ENCODE peak calls at places on chromosomes 13 and 19, in five cellular contexts. H, D, U, E and N are unnamed samples. For H3K36me3 and H3K4me1, the result is how much of the 10 kb centered on the place peaks cover.

GRCh38 chr13:31538067-31539042 is 201.0 kb upstream of the RXFP2 start:
- DNase-seq in U (no peak), D (peak), E (no peak), H (peak), N (no peak)

GRCh38 chr13:24618219-24618955 is 61.8 kb upstream of the ATP12A start:
- DNase-seq in E (no peak), H (no peak), D (peak), U (no peak), N (peak)

GRCh38 chr19:55467236-55468053 is 2.9 kb upstream of the C19orf85 start:
- DNase-seq in D (peak), H (peak), E (peak), U (peak), N (peak)

GRCh38 chr19:50772408-50773311 is 2.4 kb downstream of the GPR32 start:
- DNase-seq in D (no peak), U (no peak), E (no peak), H (no peak), N (no peak)

GRCh38 chr13:60013166-60013565 is 150.6 kb downstream of the DIAPH3 start:
- DNase-seq in E (no peak), H (no peak), U (no peak), D (no peak), N (no peak)

GRCh38 chr19:35025969-35026368 is 4.3 kb upstream of the SCN1B start:
- DNase-seq in D (no peak), H (no peak), U (no peak), E (no peak), N (no peak)

GRCh38 chr13:40968416-40969000 is 50.6 kb downstream of the ELF1 start:
- DNase-seq in U (no peak), H (no peak), D (no peak), E (no peak), N (no peak)

GRCh38 chr13:68304287-68304893 is 1074.3 kb upstream of the PCDH9 start:
- DNase-seq in H (no peak), U (no peak), E (no peak), D (no peak), N (no peak)

GRCh38 chr13:30138511-30138910 is 168.8 kb downstream of the KATNAL1 start:
- DNase-seq in H (no peak), D (no peak), E (no peak), U (no peak), N (no peak)

GRCh38 chr19:7748756-7749155 is 1.4 kb upstream of the CD209 start:
- DNase-seq in D (no peak), U (no peak), H (no peak), E (no peak), N (no peak)

GRCh38 chr13:48009298-48009697 is 8.2 kb upstream of the SUCLA2 start:
- DNase-seq in U (no peak), H (no peak), E (no peak), D (peak), N (no peak)

GRCh38 chr19:8050274-8051096 is 2.1 kb upstream of the CCL25 start:
- DNase-seq in D (peak), U (peak), E (peak), H (peak), N (peak)

GRCh38 chr19:7783991-7784421 is 21.0 kb downstream of the CLEC4M start:
- DNase-seq in U (no peak), E (no peak), H (peak), D (no peak), N (no peak)

GRCh38 chr13:25675060-25675459 is 303.3 kb downstream of the ATP8A2 start:
- DNase-seq in D (no peak), E (no peak), H (no peak), U (no peak), N (no peak)

GRCh38 chr19:1961545-1961878 is 20.5 kb downstream of the CSNK1G2 start:
- DNase-seq in U (no peak), H (no peak), E (no peak), D (no peak), N (no peak)

GRCh38 chr13:20387006-20387405 is 138.7 kb downstream of the CRYL1 start:
- DNase-seq in H (no peak), U (no peak), E (no peak), D (no peak), N (no peak)

GRCh38 chr19:35669566-35669965 is 3.2 kb downstream of the UPK1A start:
- DNase-seq in E (no peak), U (no peak), D (no peak), H (no peak), N (no peak)

GRCh38 chr13:108227651-108228272 is 9.6 kb downstream of the ABHD13 start:
- DNase-seq in D (no peak), H (no peak), U (no peak), E (no peak), N (no peak)

GRCh38 chr13:99467764-99468163 is 33.5 kb upstream of the TM9SF2 start:
- DNase-seq in U (no peak), H (no peak), D (no peak), E (no peak), N (no peak)

GRCh38 chr13:39130298-39130697 is 92.0 kb downstream of the NHLRC3 start:
- DNase-seq in U (no peak), E (no peak), D (no peak), H (no peak), N (no peak)

GRCh38 chr19:35055715-35056179 is 14.2 kb downstream of the HPN start:
- DNase-seq in E (no peak), D (no peak), H (no peak), U (peak), N (no peak)

GRCh38 chr13:39789451-39789850 is 134.0 kb downstream of the COG6 start:
- DNase-seq in U (no peak), D (no peak), E (no peak), H (no peak), N (no peak)

DNA sequence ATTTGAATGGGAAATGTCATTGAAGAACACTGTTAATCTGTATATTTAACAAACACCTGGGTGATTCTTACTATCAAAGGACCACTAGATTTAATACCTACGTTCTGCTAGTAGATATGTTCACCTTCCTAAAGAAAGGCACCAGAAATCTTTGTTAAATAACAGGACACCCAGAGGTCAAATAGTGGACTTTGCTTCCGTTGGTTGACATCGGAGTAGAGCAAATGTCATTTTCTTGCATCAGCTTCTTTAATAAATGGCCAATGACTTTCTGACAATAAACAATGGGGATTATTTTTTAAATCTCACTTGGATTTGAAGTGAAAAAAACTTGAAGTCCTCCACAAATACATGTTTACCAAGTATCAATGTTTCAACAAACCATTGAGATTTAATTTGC is 111.1 kb downstream of the LACC1 start:
- DNase-seq in U (no peak), D (no peak), E (no peak), H (no peak), N (no peak)
- H3K36me3 ChIP-seq in U (under half), D (under half), E (under half), H (under half), N (under half)

GRCh38 chr19:19600793-19601346 is 17.6 kb downstream of the PBX4 start:
- DNase-seq in E (no peak), H (no peak), D (no peak), U (no peak), N (no peak)
- H3K4me1 ChIP-seq in E (under half), H (under half), D (under half), U (under half), N (half or more)

GRCh38 chr19:439167-439900 is 21.5 kb downstream of the SHC2 start:
- DNase-seq in U (no peak), D (no peak), H (no peak), E (no peak), N (no peak)
- H3K36me3 ChIP-seq in U (under half), D (under half), H (under half), E (under half), N (under half)

GRCh38 chr19:10751109-10751972 is 33.5 kb downstream of the DNM2 start:
- DNase-seq in D (peak), E (no peak), H (no peak), U (peak), N (no peak)

GRCh38 chr19:10752237-10752912 is 34.5 kb downstream of the DNM2 start:
- DNase-seq in D (no peak), U (no peak), E (no peak), H (no peak), N (no peak)

GRCh38 chr19:10753305-10753704 is 35.4 kb downstream of the DNM2 start:
- DNase-seq in H (no peak), E (no peak), U (no peak), D (no peak), N (no peak)

GRCh38 chr19:10749435-10750384 is 31.8 kb downstream of the DNM2 start:
- DNase-seq in D (peak), E (no peak), H (no peak), U (peak), N (no peak)

GRCh38 chr19:10752913-10753285 is 35.0 kb downstream of the DNM2 start:
- DNase-seq in E (no peak), D (no peak), H (no peak), U (no peak), N (no peak)
- H3K4me1 ChIP-seq in E (under half), D (half or more), H (under half), U (half or more), N (under half)

GRCh38 chr19:52291781-52292180 is 5.2 kb upstream of the ZNF480 start:
- DNase-seq in E (no peak), H (no peak), D (no peak), U (no peak), N (no peak)

GRCh38 chr19:52286256-52286655 is 10.7 kb upstream of the ZNF480 start:
- DNase-seq in H (no peak), U (no peak), E (no peak), D (no peak), N (no peak)
- H3K36me3 ChIP-seq in H (half or more), U (half or more), E (half or more), D (under half), N (half or more)

GRCh38 chr13:106565127-106565775 is 2.7 kb downstream of the ARGLU1 start:
- DNase-seq in H (no peak), U (no peak), E (no peak), D (no peak), N (no peak)

GRCh38 chr13:106560791-106561190 is 7.1 kb downstream of the ARGLU1 start:
- DNase-seq in E (no peak), U (no peak), D (no peak), H (no peak), N (no peak)

GRCh38 chr13:106558527-106558926 is 9.4 kb downstream of the ARGLU1 start:
- DNase-seq in D (no peak), H (no peak), E (no peak), U (no peak), N (no peak)

GRCh38 chr13:106561551-106562170 is 6.3 kb downstream of the ARGLU1 start:
- DNase-seq in D (no peak), H (no peak), U (no peak), E (no peak), N (peak)

GRCh38 chr13:106562301-106562700 is 5.6 kb downstream of the ARGLU1 start:
- DNase-seq in D (no peak), E (no peak), H (no peak), U (no peak), N (no peak)
- H3K4me1 ChIP-seq in D (half or more), E (under half), H (half or more), U (half or more), N (under half)

GRCh38 chr19:48469056-48469881 is at the start of gene CYTH2:
- DNase-seq in H (peak), E (peak), U (peak), D (peak), N (peak)

GRCh38 chr19:48468806-48469055 is 438 bp upstream of the CYTH2 start:
- DNase-seq in E (no peak), H (no peak), D (no peak), U (no peak), N (no peak)

GRCh38 chr19:48471836-48472235 is 2.7 kb downstream of the CYTH2 start:
- DNase-seq in H (no peak), U (no peak), D (no peak), E (no peak), N (no peak)

GRCh38 chr19:48470281-48470680 is 1.1 kb downstream of the CYTH2 start:
- DNase-seq in D (no peak), E (peak), H (no peak), U (no peak), N (no peak)

GRCh38 chr19:48470856-48471255 is 1.7 kb downstream of the CYTH2 start:
- DNase-seq in U (no peak), E (no peak), H (no peak), D (no peak), N (no peak)
- H3K36me3 ChIP-seq in U (half or more), E (half or more), H (half or more), D (under half), N (half or more)

GRCh38 chr13:110015253-110015652 is 228.9 kb upstream of the IRS2 start:
- DNase-seq in U (no peak), D (no peak), H (no peak), E (no peak), N (no peak)
- H3K4me1 ChIP-seq in U (under half), D (under half), H (under half), E (under half), N (under half)

GRCh38 chr19:15187026-15188007 is 13.5 kb downstream of the NOTCH3 start:
- DNase-seq in U (no peak), H (no peak), D (no peak), E (no peak), N (no peak)
- H3K36me3 ChIP-seq in U (under half), H (half or more), D (under half), E (under half), N (under half)

GRCh38 chr19:46351241-46352041 is 4.6 kb downstream of the PPP5C start:
- DNase-seq in D (peak), E (no peak), U (peak), H (peak), N (no peak)
- H3K4me1 ChIP-seq in D (half or more), E (half or more), U (under half), H (half or more), N (under half)